ENCODE peak calls at places on chromosomes 6 and 20, in five cellular contexts. One of them, this sample, is unnamed.

GRCh38 chr20:61765081-61765870 is 300.4 kb downstream of the TAF4 start:
- DNase-seq in endothelial cell of umbilical vein: no peak
- DNase-seq in HepG2: no peak
- DNase-seq in K562: no peak
- DNase-seq in A549: no peak
- DNase-seq in this sample: no peak

GRCh38 chr6:79719248-79719975 is 88.3 kb downstream of the SH3BGRL2 start:
- DNase-seq in endothelial cell of umbilical vein: peak; percentile 15
- DNase-seq in HepG2: no peak
- DNase-seq in A549: no peak
- DNase-seq in K562: no peak
- DNase-seq in this sample: no peak

GRCh38 chr6:97215157-97215769 is 67.8 kb downstream of the MMS22L start:
- DNase-seq in K562: peak; percentile 18
- DNase-seq in HepG2: peak; percentile 26
- DNase-seq in A549: peak; percentile 0
- DNase-seq in endothelial cell of umbilical vein: peak; percentile 71
- DNase-seq in this sample: peak; percentile 12

GRCh38 chr6:44272999-44273566 is 2.8 kb downstream of the TMEM151B start:
- DNase-seq in HepG2: no peak
- DNase-seq in endothelial cell of umbilical vein: no peak
- DNase-seq in A549: no peak
- DNase-seq in K562: no peak
- DNase-seq in this sample: no peak

GRCh38 chr6:166540631-166541331 is 45.7 kb downstream of the RAMACL start:
- DNase-seq in K562: peak; percentile 23
- DNase-seq in HepG2: no peak
- DNase-seq in endothelial cell of umbilical vein: no peak
- DNase-seq in A549: no peak
- DNase-seq in this sample: no peak

GRCh38 chr6:24982231-24982630 is 46.5 kb upstream of the RIPOR2 start:
- DNase-seq in A549: no peak
- DNase-seq in K562: no peak
- DNase-seq in endothelial cell of umbilical vein: no peak
- DNase-seq in HepG2: no peak
- DNase-seq in this sample: no peak

GRCh38 chr6:29705389-29706231 is 17.6 kb upstream of the HLA-F start:
- DNase-seq in endothelial cell of umbilical vein: peak; percentile 39
- DNase-seq in A549: peak; percentile 39
- DNase-seq in HepG2: peak; percentile 62
- DNase-seq in K562: peak; percentile 30
- DNase-seq in this sample: peak; percentile 48

GRCh38 chr20:48945840-48946514 is 24.5 kb downstream of the ARFGEF2 start:
- DNase-seq in HepG2: no peak
- DNase-seq in K562: no peak
- DNase-seq in A549: no peak
- DNase-seq in endothelial cell of umbilical vein: peak; percentile 40
- DNase-seq in this sample: peak; percentile 81

GRCh38 chr6:15608406-15608805 is 54.4 kb downstream of the DTNBP1 start:
- DNase-seq in K562: no peak
- DNase-seq in endothelial cell of umbilical vein: peak; percentile 69
- DNase-seq in HepG2: no peak
- DNase-seq in A549: peak; percentile 68
- DNase-seq in this sample: peak; percentile 21

GRCh38 chr6:38805127-38805655 is 90.1 kb downstream of the DNAH8 start:
- DNase-seq in A549: no peak
- DNase-seq in K562: no peak
- DNase-seq in endothelial cell of umbilical vein: peak; percentile 80
- DNase-seq in HepG2: no peak
- DNase-seq in this sample: no peak

GRCh38 chr6:170135041-170135440 is 155.8 kb downstream of the DLL1 start:
- DNase-seq in endothelial cell of umbilical vein: no peak
- DNase-seq in A549: no peak
- DNase-seq in HepG2: no peak
- DNase-seq in K562: no peak
- DNase-seq in this sample: no peak

GRCh38 chr6:7479801-7480266 is 61.6 kb upstream of the DSP start:
- DNase-seq in K562: no peak
- DNase-seq in A549: peak; percentile 51
- DNase-seq in HepG2: no peak
- DNase-seq in endothelial cell of umbilical vein: peak; percentile 6
- DNase-seq in this sample: peak; percentile 51

GRCh38 chr6:27836783-27837635 is 75.2 kb downstream of the OR2B2 start:
- DNase-seq in K562: peak; percentile 50
- DNase-seq in A549: no peak
- DNase-seq in HepG2: peak; percentile 86
- DNase-seq in endothelial cell of umbilical vein: peak; percentile 90
- DNase-seq in this sample: peak; percentile 76

GRCh38 chr20:57388953-57389694 is 2.1 kb upstream of the RBM38 start:
- DNase-seq in K562: peak; percentile 90
- DNase-seq in A549: no peak
- DNase-seq in HepG2: peak; percentile 56
- DNase-seq in endothelial cell of umbilical vein: peak; percentile 45
- DNase-seq in this sample: peak; percentile 26

GRCh38 chr6:15674690-15675386 is 12.0 kb upstream of the DTNBP1 start:
- DNase-seq in A549: no peak
- DNase-seq in K562: no peak
- DNase-seq in HepG2: no peak
- DNase-seq in endothelial cell of umbilical vein: no peak
- DNase-seq in this sample: no peak

GRCh38 chr6:29424575-29424974 is 9.8 kb downstream of the OR12D1 start:
- DNase-seq in HepG2: no peak
- DNase-seq in A549: no peak
- DNase-seq in endothelial cell of umbilical vein: no peak
- DNase-seq in K562: no peak
- DNase-seq in this sample: no peak

GRCh38 chr6:33958208-33958862 is 154.5 kb upstream of the MLN start:
- DNase-seq in K562: peak; percentile 48
- DNase-seq in endothelial cell of umbilical vein: no peak
- DNase-seq in HepG2: peak; percentile 13
- DNase-seq in A549: no peak
- DNase-seq in this sample: no peak

GRCh38 chr6:135850882-135851281 is 619 bp upstream of the PDE7B start:
- DNase-seq in K562: no peak
- DNase-seq in HepG2: no peak
- DNase-seq in endothelial cell of umbilical vein: no peak
- DNase-seq in A549: peak; percentile 24
- DNase-seq in this sample: no peak

GRCh38 chr6:135853227-135853626 is 1.7 kb downstream of the PDE7B start:
- DNase-seq in HepG2: no peak
- DNase-seq in A549: no peak
- DNase-seq in endothelial cell of umbilical vein: peak; percentile 33
- DNase-seq in K562: no peak
- DNase-seq in this sample: no peak

GRCh38 chr6:135853986-135854385 is 2.5 kb downstream of the PDE7B start:
- DNase-seq in endothelial cell of umbilical vein: no peak
- DNase-seq in K562: no peak
- DNase-seq in HepG2: no peak
- DNase-seq in A549: no peak
- DNase-seq in this sample: no peak

GRCh38 chr6:135852775-135853174 is 1.3 kb downstream of the PDE7B start:
- DNase-seq in HepG2: no peak
- DNase-seq in endothelial cell of umbilical vein: no peak
- DNase-seq in K562: no peak
- DNase-seq in A549: no peak
- DNase-seq in this sample: no peak

GRCh38 chr6:135851442-135852271 is at the start of gene PDE7B:
- DNase-seq in A549: peak; percentile 73
- DNase-seq in K562: no peak
- DNase-seq in endothelial cell of umbilical vein: peak; percentile 89
- DNase-seq in HepG2: no peak
- DNase-seq in this sample: no peak
- TF ChIP-seq MAX in A549: peak; percentile 58
- TF ChIP-seq MAX in K562: no peak
- TF ChIP-seq MAX in endothelial cell of umbilical vein: no peak
- TF ChIP-seq MAX in HepG2: no peak
- TF ChIP-seq MAX in this sample: no peak

DNA sequence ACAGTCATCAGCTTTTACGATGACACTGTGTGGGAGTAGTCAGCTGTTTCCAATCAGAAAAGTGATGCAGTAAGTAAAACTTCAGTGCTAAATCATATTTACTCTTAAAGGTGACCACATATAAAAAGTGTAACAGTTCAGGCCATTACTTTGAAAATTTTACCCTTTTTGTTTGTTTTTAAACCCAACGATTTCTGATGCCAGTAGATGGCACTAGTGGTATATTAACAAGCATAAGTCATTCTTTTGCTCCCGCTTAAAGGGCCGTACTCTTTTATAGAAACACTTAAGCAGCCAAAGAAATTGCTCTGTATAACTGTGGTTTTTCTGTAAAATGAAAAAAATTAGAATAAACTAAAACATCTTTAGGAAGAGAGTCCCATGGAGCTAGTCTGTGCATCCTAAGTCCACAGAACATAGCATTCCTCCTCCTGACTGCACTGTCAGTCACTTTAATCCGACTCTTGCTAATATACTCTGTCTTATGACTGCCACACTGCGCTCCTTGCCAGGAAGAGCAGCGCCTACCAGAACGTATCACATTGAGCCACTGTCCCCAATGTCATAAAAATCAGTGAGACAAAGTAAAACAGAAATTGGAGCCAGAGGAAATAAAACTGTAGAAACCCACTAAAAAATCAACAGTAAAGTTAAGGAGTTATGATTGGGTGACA is 25.1 kb downstream of the HEBP2 start:
- DNase-seq in A549: peak; percentile 25
- DNase-seq in HepG2: peak; percentile 62
- DNase-seq in endothelial cell of umbilical vein: peak; percentile 62
- DNase-seq in K562: peak; percentile 34
- DNase-seq in this sample: peak; percentile 21
- TF ChIP-seq MAX in A549: no peak
- TF ChIP-seq MAX in HepG2: no peak
- TF ChIP-seq MAX in endothelial cell of umbilical vein: no peak
- TF ChIP-seq MAX in K562: no peak
- TF ChIP-seq MAX in this sample: no peak

GRCh38 chr6:125153541-125154183 is at the start of gene TPD52L1:
- DNase-seq in K562: peak; percentile 83
- DNase-seq in endothelial cell of umbilical vein: peak; percentile 62
- DNase-seq in HepG2: peak; percentile 66
- DNase-seq in A549: peak; percentile 72
- DNase-seq in this sample: peak; percentile 76

GRCh38 chr6:125151715-125152114 is 1.9 kb upstream of the TPD52L1 start:
- DNase-seq in A549: no peak
- DNase-seq in endothelial cell of umbilical vein: no peak
- DNase-seq in HepG2: no peak
- DNase-seq in K562: no peak
- DNase-seq in this sample: no peak

GRCh38 chr6:125154184-125155135 is 887 bp downstream of the TPD52L1 start:
- DNase-seq in K562: peak; percentile 57
- DNase-seq in HepG2: peak; percentile 7
- DNase-seq in A549: peak; percentile 55
- DNase-seq in endothelial cell of umbilical vein: no peak
- DNase-seq in this sample: peak; percentile 51

GRCh38 chr6:125144822-125145221 is 8.8 kb upstream of the TPD52L1 start:
- DNase-seq in A549: no peak
- DNase-seq in endothelial cell of umbilical vein: no peak
- DNase-seq in HepG2: no peak
- DNase-seq in K562: no peak
- DNase-seq in this sample: no peak

DNA sequence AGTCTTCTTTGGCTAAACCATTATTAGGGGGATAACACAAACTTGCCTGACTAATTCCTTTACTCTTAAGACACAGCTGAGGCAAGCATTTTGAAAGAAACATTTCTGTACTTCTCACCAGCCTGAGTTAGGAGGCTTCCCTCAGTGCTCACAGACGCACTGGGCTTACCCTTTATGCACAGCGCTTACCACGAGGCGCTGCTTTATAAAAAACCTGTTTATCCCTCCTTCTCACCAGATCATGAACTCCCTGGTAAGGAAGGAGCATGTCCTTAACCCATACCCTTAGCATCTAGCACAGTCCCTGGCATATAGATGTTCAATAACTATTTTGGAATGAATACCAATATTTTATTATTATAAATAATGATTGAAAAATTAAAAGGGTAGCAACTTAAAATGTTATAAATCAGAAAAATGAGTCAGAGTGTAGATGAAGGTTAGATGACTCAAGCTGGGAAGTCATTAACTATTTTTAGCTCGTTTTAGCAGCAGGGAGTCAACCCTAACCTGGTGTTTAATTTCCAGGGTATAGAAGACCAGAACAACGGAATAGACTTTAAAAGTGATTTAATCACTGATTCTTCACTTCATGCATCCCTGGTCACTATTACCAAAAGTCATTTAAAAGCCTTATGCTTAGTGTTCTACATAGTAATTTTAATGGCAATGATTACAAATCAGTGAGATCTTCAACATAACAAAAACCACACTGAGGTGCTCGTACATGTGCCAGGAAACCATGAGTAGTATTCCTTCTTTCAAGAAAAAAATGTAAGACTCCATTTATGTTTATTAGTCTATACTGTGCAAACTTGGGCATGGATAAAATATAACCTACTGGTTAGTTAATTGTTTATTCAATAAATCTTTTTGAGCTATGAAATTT is 4.1 kb upstream of the TPD52L1 start:
- DNase-seq in A549: no peak
- DNase-seq in HepG2: no peak
- DNase-seq in endothelial cell of umbilical vein: no peak
- DNase-seq in K562: no peak
- DNase-seq in this sample: no peak
- TF ChIP-seq MAX in A549: no peak
- TF ChIP-seq MAX in HepG2: no peak
- TF ChIP-seq MAX in endothelial cell of umbilical vein: no peak
- TF ChIP-seq MAX in K562: no peak
- TF ChIP-seq MAX in this sample: peak; percentile 23

GRCh38 chr20:36377348-36378326 is 71.5 kb downstream of the DLGAP4 start:
- DNase-seq in endothelial cell of umbilical vein: no peak
- DNase-seq in A549: no peak
- DNase-seq in HepG2: no peak
- DNase-seq in K562: no peak
- DNase-seq in this sample: no peak

GRCh38 chr20:36373089-36373488 is 67.0 kb downstream of the DLGAP4 start:
- DNase-seq in A549: no peak
- DNase-seq in endothelial cell of umbilical vein: no peak
- DNase-seq in K562: no peak
- DNase-seq in HepG2: no peak
- DNase-seq in this sample: no peak

GRCh38 chr20:36371391-36371790 is 65.3 kb downstream of the DLGAP4 start:
- DNase-seq in A549: no peak
- DNase-seq in HepG2: no peak
- DNase-seq in endothelial cell of umbilical vein: no peak
- DNase-seq in K562: no peak
- DNase-seq in this sample: no peak

GRCh38 chr20:36372671-36373070 is 66.5 kb downstream of the DLGAP4 start:
- DNase-seq in HepG2: no peak
- DNase-seq in endothelial cell of umbilical vein: no peak
- DNase-seq in A549: no peak
- DNase-seq in K562: no peak
- DNase-seq in this sample: no peak

DNA sequence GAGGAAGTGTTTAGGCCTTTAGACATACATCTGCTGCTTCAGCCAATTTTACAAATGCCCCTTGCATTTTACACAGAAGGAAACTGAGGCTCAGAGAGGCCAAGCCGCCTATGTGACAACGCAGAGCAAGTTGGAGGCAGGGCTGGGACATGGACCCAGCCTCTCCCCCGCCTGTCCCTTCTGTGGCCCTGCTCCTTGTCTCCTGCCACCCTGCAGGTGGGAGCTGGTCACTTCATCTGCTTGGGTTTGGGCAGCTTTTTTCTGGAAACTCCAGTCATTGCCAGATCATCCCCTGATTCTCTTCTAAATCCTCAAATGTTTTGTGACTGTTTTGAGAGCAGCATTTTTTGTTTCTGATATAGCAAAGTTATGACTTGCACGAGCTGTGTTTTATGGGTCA is 68.9 kb downstream of the DLGAP4 start:
- DNase-seq in HepG2: no peak
- DNase-seq in K562: no peak
- DNase-seq in endothelial cell of umbilical vein: no peak
- DNase-seq in A549: no peak
- DNase-seq in this sample: no peak
- TF ChIP-seq MAX in HepG2: no peak
- TF ChIP-seq MAX in K562: no peak
- TF ChIP-seq MAX in endothelial cell of umbilical vein: no peak
- TF ChIP-seq MAX in A549: no peak
- TF ChIP-seq MAX in this sample: no peak